ENCODE peak calls at places on chromosomes 1 and 21, in six cellular contexts. X is H1, U is IMR-90, R is mesendoderm, E is trophoblast cell, P is mesenchymal stem cell. W is an unnamed sample.

GRCh38 chr21:29172282-29172681 is 41.8 kb downstream of the MAP3K7CL start:
- DNase-seq in X (no peak), U (no peak), R (no peak), E (no peak), P (no peak), W (no peak)

GRCh38 chr1:181352695-181353094 is 130.6 kb upstream of the CACNA1E start:
- DNase-seq in X (no peak), U (no peak), R (no peak), E (no peak), P (no peak), W (no peak)

GRCh38 chr1:119966020-119966419 is 69.7 kb upstream of the ADAM30 start:
- DNase-seq in X (no peak), U (peak; percentile 90), R (no peak), E (no peak), P (peak; percentile 27), W (no peak)

GRCh38 chr1:93692983-93693591 is 11.4 kb upstream of the BCAR3 start:
- DNase-seq in X (no peak), U (peak; percentile 90), R (peak; percentile 34), E (peak; percentile 79), P (peak; percentile 79), W (no peak)

GRCh38 chr1:46830665-46831322 is 31.9 kb downstream of the CYP4B1 start:
- DNase-seq in X (no peak), U (no peak), R (no peak), E (no peak), P (no peak), W (no peak)

GRCh38 chr1:156583821-156584622 is 4.5 kb downstream of the TTC24 start:
- DNase-seq in X (peak; percentile 88), U (peak; percentile 84), R (peak; percentile 92), E (peak; percentile 93), P (peak; percentile 82), W (peak; percentile 78)

GRCh38 chr1:208977861-208978260 is 605.7 kb upstream of the CAMK1G start:
- DNase-seq in X (no peak), U (no peak), R (no peak), E (no peak), P (no peak), W (no peak)

GRCh38 chr1:40898434-40898900 is 36.3 kb upstream of the CITED4 start:
- DNase-seq in X (no peak), U (peak; percentile 49), R (no peak), E (peak; percentile 29), P (peak; percentile 70), W (no peak)

GRCh38 chr1:19622204-19622603 is 21.9 kb upstream of the NBL1 start:
- DNase-seq in X (no peak), U (peak; percentile 28), R (no peak), E (no peak), P (no peak), W (no peak)

GRCh38 chr1:5001466-5001865 is 347.1 kb downstream of the AJAP1 start:
- DNase-seq in X (peak; percentile 69), U (no peak), R (peak; percentile 35), E (no peak), P (no peak), W (peak; percentile 49)

GRCh38 chr1:164876717-164877116 is 317.7 kb downstream of the PBX1 start:
- DNase-seq in X (no peak), U (no peak), R (no peak), E (no peak), P (no peak), W (no peak)

GRCh38 chr1:119141020-119141424 is 569 bp upstream of the WARS2 start:
- DNase-seq in X (peak; percentile 66), U (no peak), R (peak; percentile 64), E (peak; percentile 57), P (no peak), W (peak; percentile 4)

GRCh38 chr1:212862111-212862690 is 4.1 kb downstream of the FLVCR1 start:
- DNase-seq in X (no peak), U (no peak), R (no peak), E (no peak), P (no peak), W (no peak)

GRCh38 chr1:214233856-214234634 is 46.9 kb upstream of the SMYD2 start:
- DNase-seq in X (no peak), U (no peak), R (no peak), E (no peak), P (no peak), W (no peak)
- H4K8ac ChIP-seq in X (no peak overlapping the region), U (no peak overlapping the region), R (no peak overlapping the region), E (no peak overlapping the region), P (no peak overlapping the region), W (no peak overlapping the region)

DNA sequence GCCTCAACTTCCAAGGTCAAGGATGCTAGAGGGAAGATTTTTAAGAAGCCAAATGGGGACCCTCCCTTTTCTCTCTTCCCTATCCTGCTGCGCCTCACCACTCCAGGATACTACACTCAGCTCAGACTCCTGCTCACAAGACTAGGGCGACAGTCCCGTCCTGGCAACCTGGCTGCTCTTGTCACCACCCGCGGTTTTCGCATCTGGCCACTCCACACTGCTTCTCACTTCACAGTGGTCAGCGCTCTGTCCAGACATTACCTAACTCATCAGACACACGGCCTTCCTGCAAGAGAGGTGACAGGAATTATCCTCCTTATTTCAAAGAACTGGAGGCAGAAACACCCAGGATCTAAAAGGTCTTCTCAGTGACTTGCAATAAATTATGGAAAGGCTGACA is 42.1 kb downstream of the ASTN1 start:
- DNase-seq in X (no peak), U (no peak), R (no peak), E (no peak), P (no peak), W (no peak)
- H3K79me1 ChIP-seq in X (no peaks in the 10 kb centered on the region), U (no peaks in the 10 kb centered on the region), R (no peaks in the 10 kb centered on the region), E (no peaks in the 10 kb centered on the region), P (no peaks in the 10 kb centered on the region), W (no peaks in the 10 kb centered on the region)

GRCh38 chr1:6487804-6488484 is 3.5 kb downstream of the PLEKHG5 start:
- DNase-seq in X (no peak), U (no peak), R (no peak), E (no peak), P (no peak), W (no peak)

GRCh38 chr1:6489799-6490180 is 1.7 kb downstream of the PLEKHG5 start:
- DNase-seq in X (peak; percentile 93), U (peak; percentile 69), R (peak; percentile 80), E (peak; percentile 82), P (peak; percentile 75), W (peak; percentile 73)

GRCh38 chr1:6490181-6491075 is 1.0 kb downstream of the PLEKHG5 start:
- DNase-seq in X (peak; percentile 90), U (peak; percentile 68), R (peak; percentile 93), E (peak; percentile 69), P (peak; percentile 75), W (peak; percentile 67)

GRCh38 chr1:6489383-6489765 is 2.1 kb downstream of the PLEKHG5 start:
- DNase-seq in X (no peak), U (no peak), R (no peak), E (no peak), P (no peak), W (no peak)

DNA sequence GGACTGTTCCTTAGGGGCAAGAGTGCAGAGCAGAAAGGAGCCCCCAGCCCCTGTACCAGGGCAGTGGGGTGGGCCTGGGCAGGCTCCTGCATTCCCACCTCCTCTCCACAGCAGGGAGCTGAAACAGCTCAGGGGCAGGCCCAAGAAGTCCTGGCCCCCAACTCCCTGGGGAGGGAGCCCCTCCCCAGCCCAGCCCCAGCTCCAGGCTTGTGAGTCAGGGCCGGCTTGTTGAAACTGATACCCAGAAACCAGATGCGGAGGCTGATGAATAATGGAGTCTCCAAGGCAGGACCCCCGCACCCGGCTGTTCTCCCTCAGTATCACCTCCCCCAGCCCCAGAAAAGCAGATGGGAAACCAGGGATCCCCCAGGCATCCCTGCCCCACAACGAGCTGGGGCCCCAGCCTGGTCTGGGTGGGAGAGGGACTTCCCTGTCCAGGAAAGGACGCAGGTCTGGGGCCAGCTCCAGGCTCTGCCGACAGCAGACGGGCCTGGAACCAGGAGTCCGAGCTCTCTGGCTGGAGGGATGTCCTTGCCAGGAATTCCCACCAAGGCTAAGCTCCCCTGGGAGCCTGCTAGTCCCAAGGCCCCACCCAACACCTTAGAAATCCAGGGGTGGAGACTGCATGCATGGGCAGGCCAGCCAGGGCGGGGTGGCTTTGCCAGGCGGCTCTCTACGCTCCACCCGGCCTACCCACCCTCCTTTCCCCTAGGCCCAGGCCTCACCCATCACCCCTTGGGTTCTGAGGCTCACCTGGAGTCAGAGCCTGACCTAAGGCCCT is 2.7 kb downstream of the PLEKHG5 start:
- DNase-seq in X (no peak), U (no peak), R (no peak), E (no peak), P (no peak), W (no peak)
- H3K4me3 ChIP-seq in X (no peak overlapping the region), U (no peak overlapping the region), R (no peak overlapping the region), E (no peak overlapping the region), P (no peak overlapping the region), W (no peak overlapping the region)

GRCh38 chr1:200096774-200097173 is 69.3 kb downstream of the NR5A2 start:
- DNase-seq in X (no peak), U (no peak), R (no peak), E (peak; percentile 16), P (no peak), W (no peak)
- H4K8ac ChIP-seq in X (no peak overlapping the region), U (no peak overlapping the region), R (no peak overlapping the region), E (no peak overlapping the region), P (no peak overlapping the region), W (no peak overlapping the region)

DNA sequence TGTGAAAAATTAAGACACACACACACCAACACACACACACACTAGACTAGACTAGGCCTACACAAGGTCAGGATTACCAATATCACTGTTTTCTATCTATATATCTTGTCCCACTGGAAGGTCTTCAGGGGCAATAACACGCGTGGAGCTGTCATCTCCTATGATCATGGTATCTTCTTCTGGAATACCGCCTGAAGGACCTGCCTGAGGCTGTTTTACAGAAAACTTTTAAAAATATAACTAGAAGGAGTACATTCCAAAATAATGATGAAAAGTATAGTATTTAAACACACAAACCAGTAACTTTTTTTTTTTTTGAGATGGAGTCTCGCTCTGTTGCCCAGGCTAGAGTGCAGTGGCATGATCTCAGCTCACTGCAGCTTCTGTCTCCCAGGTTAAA is 20.3 kb upstream of the ZBTB8A start:
- DNase-seq in X (no peak), U (no peak), R (no peak), E (peak; percentile 77), P (no peak), W (no peak)
- H3K79me1 ChIP-seq in X (no peaks in the 10 kb centered on the region), U (no peaks in the 10 kb centered on the region), R (no peaks in the 10 kb centered on the region), E (peaks cover 3% of the 10 kb centered on the region), P (no peaks in the 10 kb centered on the region), W (no peaks in the 10 kb centered on the region)

GRCh38 chr1:200039849-200040479 is 12.5 kb downstream of the NR5A2 start:
- DNase-seq in X (peak; percentile 52), U (no peak), R (peak; percentile 25), E (no peak), P (no peak), W (peak; percentile 35)
- H3K4me3 ChIP-seq in X (peak overlapping the region; percentile 49), U (peak overlapping the region; percentile 44), R (peak overlapping the region; percentile 74), E (no peak overlapping the region), P (peak overlapping the region; percentile 69), W (peak overlapping the region; percentile 66)

DNA sequence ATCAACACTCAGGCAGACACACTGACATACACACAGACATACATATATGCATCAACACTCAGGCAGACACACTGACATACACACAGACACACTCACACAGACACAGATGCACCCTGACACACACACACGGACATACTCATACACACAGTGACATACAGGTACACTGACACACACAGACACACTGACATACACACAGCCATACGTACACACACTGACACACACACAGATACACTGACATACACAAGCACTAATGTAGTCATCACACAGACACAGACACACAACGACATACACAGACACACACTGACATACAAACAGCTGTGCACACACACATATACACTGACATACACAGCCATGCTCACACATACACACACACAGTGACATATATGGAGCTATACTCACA is 131.0 kb upstream of the CSF3R start:
- DNase-seq in X (no peak), U (no peak), R (no peak), E (no peak), P (no peak), W (no peak)
- H4K8ac ChIP-seq in X (no peak overlapping the region), U (no peak overlapping the region), R (no peak overlapping the region), E (no peak overlapping the region), P (no peak overlapping the region), W (no peak overlapping the region)

W was measured in neuronal stem cell.